ENCODE peak calls at places on chromosomes 2 and 18, in ten cellular contexts. K is cardiac fibroblast, U is uterus, O is epithelial cell of esophagus, B is bronchial epithelial cell, I is A549, D is adrenal gland, W is keratinocyte, X is upper lobe of right lung, L is colonic mucosa. T is an unnamed sample.

GRCh38 chr2:169301596-169302330 is 60.6 kb downstream of the LRP2 start:
- DNase-seq in K (no peak), U (no peak), O (no peak), B (no peak), I (no peak), D (no peak), W (no peak), X (no peak), L (no peak), T (no peak)

GRCh38 chr2:174176898-174177297 is 71.4 kb downstream of the OLA1 start:
- DNase-seq in K (no peak), U (no peak), O (peak), B (peak), I (no peak), D (no peak), W (peak), X (no peak), L (no peak), T (no peak)

GRCh38 chr2:193895226-193895625 is 1700.5 kb upstream of the TMEFF2 start:
- DNase-seq in K (no peak), U (no peak), O (peak), B (no peak), I (no peak), D (no peak), W (no peak), X (no peak), L (no peak), T (no peak)

GRCh38 chr2:9422321-9423099 is 818 bp downstream of the ITGB1BP1 start:
- DNase-seq in K (peak), U (peak), O (peak), B (no peak), I (peak), D (peak), W (no peak), X (no peak), L (peak), T (no peak)

GRCh38 chr2:105797298-105797819 is 52.6 kb downstream of the NCK2 start:
- DNase-seq in K (peak), U (peak), O (peak), B (peak), I (no peak), D (no peak), W (no peak), X (no peak), L (no peak), T (peak)

GRCh38 chr2:149601141-149601796 is 13.7 kb upstream of the MMADHC start:
- DNase-seq in K (peak), U (no peak), O (peak), B (peak), I (no peak), D (no peak), W (no peak), X (no peak), L (no peak), T (peak)

GRCh38 chr2:164920430-164920829 is 34.9 kb downstream of the SLC38A11 start:
- DNase-seq in K (peak), U (no peak), O (peak), B (peak), I (peak), D (peak), W (peak), X (no peak), L (no peak), T (peak)

GRCh38 chr18:34999734-35000397 is 41.3 kb upstream of the MAPRE2 start:
- DNase-seq in K (no peak), U (no peak), O (no peak), B (no peak), I (no peak), D (peak), W (no peak), X (no peak), L (no peak), T (no peak)

GRCh38 chr2:95278051-95278471 is 3.8 kb downstream of the PROM2 start:
- DNase-seq in K (peak), U (no peak), O (peak), B (peak), I (no peak), D (no peak), W (no peak), X (peak), L (no peak), T (peak)

GRCh38 chr18:49399003-49399402 is 61.4 kb downstream of the DYM start:
- DNase-seq in K (peak), U (no peak), O (peak), B (peak), I (no peak), D (no peak), W (no peak), X (no peak), L (no peak), T (no peak)

GRCh38 chr18:60684843-60685513 is 312.4 kb upstream of the MC4R start:
- DNase-seq in K (peak), U (no peak), O (peak), B (peak), I (no peak), D (no peak), W (no peak), X (no peak), L (no peak), T (peak)

GRCh38 chr18:44725300-44726096 is 44.8 kb downstream of the SETBP1 start:
- DNase-seq in K (peak), U (no peak), O (peak), B (peak), I (no peak), D (peak), W (no peak), X (no peak), L (no peak), T (peak)

GRCh38 chr18:57077005-57077735 is 69.7 kb upstream of the BOD1L2 start:
- DNase-seq in K (no peak), U (no peak), O (no peak), B (no peak), I (no peak), D (no peak), W (no peak), X (no peak), L (no peak), T (no peak)

DNA sequence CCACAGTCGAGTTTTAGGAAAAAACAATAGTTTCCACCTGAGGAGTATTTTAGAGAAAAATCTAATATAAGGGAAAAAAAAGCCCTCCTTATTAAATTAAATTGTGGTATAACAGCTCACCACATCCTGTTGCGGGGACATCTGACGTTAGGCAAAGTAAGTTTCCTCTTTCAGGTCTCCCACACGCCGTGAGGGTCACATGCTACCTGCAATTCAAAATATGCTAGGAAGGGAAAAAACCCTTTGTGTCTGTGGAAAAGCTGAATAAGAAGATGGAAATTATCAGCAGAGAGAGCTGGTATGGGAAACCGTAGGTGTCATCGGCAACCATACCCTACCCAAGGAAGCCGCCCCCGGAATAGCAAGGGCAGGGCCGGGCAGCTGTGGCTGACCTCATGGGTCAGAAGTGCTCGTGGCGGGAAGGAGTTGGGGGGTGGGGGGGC is 128.0 kb downstream of the NFATC1 start:
- DNase-seq in K (no peak), U (peak), O (no peak), B (no peak), I (no peak), D (no peak), W (no peak), X (no peak), L (peak), T (no peak)
- H3K4me3 ChIP-seq in K (no peak), U (no peak), O (no peak), B (no peak), I (no peak), D (no peak), W (no peak), X (no peak), L (no peak), T (no peak)

DNA sequence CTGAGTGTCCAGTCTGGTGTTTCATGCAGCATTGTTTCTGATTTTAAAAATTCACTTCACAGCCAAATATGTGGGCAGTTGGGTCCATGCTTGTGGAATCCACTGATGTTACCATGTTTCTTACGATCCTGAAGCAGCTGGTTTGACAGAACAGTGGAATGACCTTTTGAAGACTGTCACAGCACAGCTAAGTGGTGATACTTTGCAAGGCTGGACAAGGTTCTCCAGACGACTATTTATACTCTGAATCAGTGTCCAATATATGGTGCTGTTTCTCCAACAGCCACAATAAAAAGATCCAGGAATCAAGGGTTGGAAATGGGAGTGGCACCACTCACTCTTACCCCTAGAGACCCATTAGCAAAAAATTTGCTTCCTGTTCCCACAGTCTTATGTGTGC is 577.4 kb upstream of the RAB6C start:
- DNase-seq in K (no peak), U (no peak), O (no peak), B (no peak), I (no peak), D (no peak), W (no peak), X (no peak), L (no peak), T (no peak)
- TF ChIP-seq CTCF in K (no peak), U (no peak), O (no peak), B (no peak), I (no peak), D (no peak), W (no peak), X (no peak), L (no peak), T (no peak)

DNA sequence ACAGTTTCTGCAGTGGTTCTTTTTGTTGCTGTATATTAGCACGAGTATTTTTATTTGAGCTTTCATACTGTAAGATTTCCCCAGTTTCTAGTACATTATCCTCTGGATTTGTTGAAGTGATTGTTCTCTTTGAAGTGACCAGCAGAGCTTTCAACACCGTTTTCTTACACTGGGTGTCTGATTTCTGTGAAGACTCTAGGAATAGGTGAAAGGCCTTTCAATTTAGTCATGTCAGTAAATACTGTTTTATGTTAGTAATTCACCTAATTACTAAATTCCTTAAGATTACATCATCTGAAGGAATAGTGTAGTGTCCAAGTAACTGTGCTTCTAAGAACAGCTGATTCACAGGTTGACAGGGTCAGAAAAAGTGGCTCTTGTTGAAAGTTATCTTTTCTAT is 2.3 kb downstream of the PPM1B start:
- DNase-seq in K (peak), U (no peak), O (peak), B (peak), I (no peak), D (no peak), W (peak), X (no peak), L (no peak), T (peak)
- H3K4me3 ChIP-seq in K (peak), U (no peak), O (peak), B (no peak), I (peak), D (peak), W (peak), X (peak), L (peak), T (peak)

DNA sequence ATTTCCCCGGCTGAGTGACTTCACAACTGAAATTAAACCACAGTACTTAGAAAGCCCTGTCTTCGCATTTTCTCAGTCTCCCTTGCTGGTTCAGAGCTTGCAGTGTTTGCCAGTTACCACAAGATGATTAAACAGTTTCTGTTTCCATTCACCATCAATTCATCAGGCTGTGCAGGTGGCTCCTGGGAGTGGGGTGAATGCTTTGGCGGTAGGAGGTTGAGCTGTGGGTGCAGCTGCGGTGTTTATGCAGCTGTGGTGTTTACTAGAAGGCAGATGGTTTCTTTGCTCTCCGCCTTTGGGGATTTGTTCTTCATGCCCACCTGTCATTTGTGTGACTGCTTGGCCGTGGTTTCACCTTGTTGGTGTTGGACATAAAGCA is 16.1 kb downstream of the ACOXL start:
- DNase-seq in K (no peak), U (no peak), O (no peak), B (peak), I (no peak), D (no peak), W (no peak), X (no peak), L (no peak), T (no peak)
- TF ChIP-seq CTCF in K (no peak), U (no peak), O (no peak), B (no peak), I (no peak), D (no peak), W (no peak), X (no peak), L (no peak), T (no peak)